ENCODE peak calls at places on chromosomes 1 and 21, in four cellular contexts. Q is HepG2, T is HCT116, P is K562. D is an unnamed sample.

GRCh38 chr1:20259646-20260045 is 31.0 kb upstream of the VWA5B1 start:
- DNase-seq in Q (no peak), T (no peak), P (no peak), D (no peak)

GRCh38 chr1:175521265-175522040 is 221.9 kb downstream of the TNR start:
- DNase-seq in P (no peak), Q (no peak), T (no peak), D (no peak)

GRCh38 chr1:221292652-221293051 is 413.4 kb downstream of the HLX start:
- DNase-seq in Q (no peak), P (no peak), T (no peak), D (no peak)

GRCh38 chr1:109822749-109823542 is 59.2 kb upstream of the EPS8L3 start:
- DNase-seq in T (no peak), Q (no peak), P (peak), D (no peak)

GRCh38 chr1:226476066-226476465 is 68.2 kb upstream of the PARP1 start:
- DNase-seq in Q (no peak), P (no peak), T (no peak), D (no peak)

GRCh38 chr1:158999301-159000069 is 10.2 kb upstream of the IFI16 start:
- DNase-seq in Q (no peak), T (no peak), P (no peak), D (no peak)

GRCh38 chr1:1628656-1629429 is 3.1 kb upstream of the MMP23B start:
- DNase-seq in P (no peak), Q (no peak), T (peak), D (no peak)

GRCh38 chr1:211336775-211337174 is 10.1 kb downstream of the TRAF5 start:
- DNase-seq in P (no peak), T (no peak), Q (no peak), D (no peak)

GRCh38 chr1:236471653-236472052 is 52.1 kb upstream of the LGALS8 start:
- DNase-seq in Q (no peak), P (no peak), T (peak), D (no peak)

GRCh38 chr1:145707183-145707867 is at the start of gene PDZK1:
- DNase-seq in T (no peak), Q (peak), P (no peak), D (no peak)

GRCh38 chr21:33682992-33683627 is 40.8 kb downstream of the ITSN1 start:
- DNase-seq in P (no peak), T (peak), Q (peak), D (peak)

GRCh38 chr1:236685917-236686814 is at the start of gene ACTN2:
- DNase-seq in T (no peak), P (peak), Q (no peak), D (no peak)

GRCh38 chr21:31557956-31558838 is 101.3 kb upstream of the SOD1 start:
- DNase-seq in Q (no peak), T (no peak), P (no peak), D (no peak)

GRCh38 chr1:108598340-108598739 is 38.4 kb downstream of the EEIG2 start:
- DNase-seq in Q (no peak), P (no peak), T (no peak), D (no peak)

GRCh38 chr1:46757256-46757955 is 38.5 kb upstream of the EFCAB14 start:
- DNase-seq in T (no peak), P (no peak), Q (no peak), D (no peak)

GRCh38 chr21:44437371-44437695 is 18.0 kb upstream of the LRRC3 start:
- DNase-seq in T (no peak), P (no peak), Q (no peak), D (no peak)

GRCh38 chr1:11792106-11792505 is 13.7 kb downstream of the MTHFR start:
- DNase-seq in Q (no peak), P (no peak), T (no peak), D (no peak)

GRCh38 chr1:40556121-40556520 is 24.7 kb downstream of the ZNF684 start:
- DNase-seq in P (no peak), Q (no peak), T (no peak), D (no peak)

GRCh38 chr1:98323906-98324358 is 337.6 kb upstream of the SNX7 start:
- DNase-seq in T (peak), Q (no peak), P (no peak), D (peak)

GRCh38 chr1:111006556-111006955 is 42.8 kb upstream of the LRIF1 start:
- DNase-seq in Q (no peak), P (no peak), T (no peak), D (no peak)

GRCh38 chr1:88538222-88538899 is 145.7 kb upstream of the PKN2 start:
- DNase-seq in Q (no peak), P (no peak), T (no peak), D (no peak)

GRCh38 chr1:175237389-175237788 is 44.8 kb upstream of the KIAA0040 start:
- DNase-seq in P (no peak), T (no peak), Q (no peak), D (no peak)

GRCh38 chr1:173413271-173413707 is 63.8 kb upstream of the PRDX6 start:
- DNase-seq in T (no peak), P (no peak), Q (no peak), D (no peak)

GRCh38 chr1:53468374-53468773 is 9.2 kb downstream of the DMRTB1 start:
- DNase-seq in T (no peak), Q (no peak), P (no peak), D (no peak)

GRCh38 chr1:20279507-20279906 is 11.2 kb upstream of the VWA5B1 start:
- DNase-seq in Q (no peak), T (no peak), P (no peak), D (no peak)

GRCh38 chr21:38875694-38876492 is 70.2 kb downstream of the ETS2 start:
- DNase-seq in T (no peak), Q (no peak), P (no peak), D (no peak)

GRCh38 chr1:167455786-167456446 is 62.4 kb downstream of the CD247 start:
- DNase-seq in P (no peak), Q (no peak), T (no peak), D (no peak)

GRCh38 chr1:39168301-39169080 is 36.0 kb upstream of the MACF1 start:
- DNase-seq in T (no peak), Q (no peak), P (no peak), D (no peak)

DNA sequence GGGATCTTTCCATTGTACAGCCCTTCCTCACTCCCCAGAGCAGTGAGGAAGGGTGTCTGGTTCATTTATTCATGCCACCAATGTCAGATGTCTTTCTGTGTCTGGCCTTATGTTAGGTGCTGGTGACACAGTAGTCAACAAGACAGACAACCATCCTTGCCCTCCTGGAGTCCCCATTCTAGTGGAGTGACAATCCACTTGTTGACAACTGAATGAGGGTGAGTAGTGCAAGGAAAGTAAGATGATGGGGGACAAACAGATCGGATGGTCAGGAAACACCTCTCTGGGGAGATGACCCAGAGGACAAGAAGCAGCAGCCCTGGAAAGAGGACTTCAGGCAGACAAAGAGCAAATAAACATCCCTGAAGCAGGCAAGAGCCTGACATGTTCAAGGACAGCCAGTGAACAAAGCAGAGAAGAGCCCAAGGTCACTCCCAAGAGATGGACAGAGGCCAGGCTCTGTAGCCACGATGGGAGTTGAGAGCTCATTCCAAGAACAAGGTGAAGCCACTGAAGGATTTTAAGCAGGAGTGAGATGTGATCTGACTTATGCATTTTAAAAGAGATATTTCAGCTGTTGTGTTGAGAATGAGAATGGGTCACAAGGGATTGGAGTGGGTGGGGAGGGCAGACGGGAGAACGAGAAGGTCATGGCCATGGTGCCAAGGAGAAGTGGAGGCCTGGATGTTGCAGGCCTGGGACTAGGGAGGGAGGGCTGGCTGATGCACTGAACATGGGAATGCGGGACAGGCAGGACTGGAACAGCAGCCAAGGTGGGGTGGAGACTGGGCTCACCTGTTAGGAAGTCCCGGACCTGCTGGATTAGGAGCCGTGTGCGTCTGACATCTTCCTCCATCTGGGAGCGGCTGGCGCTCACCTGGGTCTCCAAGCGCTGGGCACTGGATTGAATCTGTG is 30.2 kb downstream of the LAMB3 start:
- DNase-seq in P (no peak), Q (peak), T (no peak), D (no peak)
- H3K27ac ChIP-seq in P (no peak), Q (no peak), T (no peak), D (no peak)

DNA sequence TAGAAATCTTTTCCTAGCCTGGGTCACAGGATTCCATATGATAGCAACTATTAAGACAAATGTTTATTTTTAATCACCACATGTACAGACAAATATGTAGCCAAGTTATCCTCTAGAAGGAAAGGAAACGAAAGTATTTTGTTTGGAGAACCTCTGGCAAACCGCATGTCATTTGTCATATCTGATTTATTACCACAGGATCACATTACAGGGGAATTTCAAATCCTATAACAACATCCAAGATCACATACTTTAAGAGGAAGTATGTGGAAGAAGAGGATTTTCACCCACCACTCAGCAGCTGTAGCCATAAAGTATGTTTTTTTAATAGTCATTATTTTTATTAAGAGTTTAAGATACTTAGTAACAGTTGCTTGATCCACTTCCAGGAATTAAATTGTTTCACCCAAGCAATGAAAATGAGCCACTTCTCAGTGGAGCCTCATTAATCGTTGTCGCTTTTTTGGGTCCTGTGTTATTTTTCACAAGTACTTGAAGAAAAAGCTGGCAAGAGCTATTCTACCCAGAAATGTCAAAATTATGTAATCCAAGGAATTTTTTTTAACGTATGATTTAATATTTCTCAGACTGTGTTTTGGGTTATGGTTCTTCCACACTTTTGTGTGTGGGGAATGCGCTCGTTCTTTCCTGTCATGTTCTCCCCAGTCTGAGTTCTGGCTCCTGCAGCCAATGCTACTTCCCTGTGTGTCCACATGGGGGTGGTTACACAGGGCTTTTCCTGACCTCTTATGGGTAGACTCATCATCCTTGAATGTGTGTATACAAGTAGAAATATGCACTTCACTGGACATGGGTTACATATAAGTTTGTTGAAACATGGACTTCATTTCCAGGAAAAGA is 6.9 kb downstream of the SERTAD4 start:
- DNase-seq in P (peak), Q (peak), T (peak), D (no peak)
- TF ChIP-seq POLR2AphosphoS5 in P (no peak), Q (no peak), T (no peak), D (no peak)

DNA sequence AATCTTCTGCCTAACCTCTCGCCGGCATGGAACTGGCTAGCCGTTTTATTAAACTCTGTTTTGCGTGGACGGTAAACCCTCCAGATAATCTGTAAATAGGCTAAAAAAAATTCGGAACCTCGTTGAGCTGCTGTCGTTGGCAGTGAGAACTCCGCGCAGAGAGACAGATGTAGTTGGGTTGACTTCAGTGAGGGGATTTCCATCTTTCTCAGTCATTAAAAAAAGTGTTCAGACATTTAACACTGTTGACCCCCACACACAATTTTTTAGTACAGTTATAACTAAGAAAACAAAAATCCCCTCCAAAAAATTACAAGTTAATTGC is 462 bp downstream of the PARK7 start:
- DNase-seq in Q (no peak), P (no peak), T (no peak), D (no peak)
- TF ChIP-seq TCF7L2 in Q (no peak), P (no peak), T (no peak), D (no peak)

DNA sequence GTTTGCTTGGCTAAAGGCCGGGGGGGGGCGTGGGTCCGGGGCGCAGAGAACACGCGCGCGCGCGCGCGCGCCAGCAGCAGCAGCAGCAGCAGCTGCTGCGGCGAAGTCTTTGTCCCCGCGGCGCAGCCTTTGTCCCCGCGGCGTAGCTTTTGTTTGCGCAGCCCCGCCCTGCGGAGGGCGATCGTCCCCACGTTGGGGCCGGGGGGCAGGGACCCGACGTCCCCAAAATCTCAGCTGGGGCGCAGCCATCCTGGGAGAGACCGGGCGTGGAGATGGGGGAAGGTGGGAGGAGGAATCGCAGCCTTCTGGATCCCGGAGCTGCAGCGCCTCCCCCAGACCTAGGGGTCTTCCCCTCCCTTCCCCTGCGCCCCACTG is 90.3 kb upstream of the VAMP3 start:
- DNase-seq in T (no peak), Q (no peak), P (no peak), D (no peak)
- H3K27ac ChIP-seq in T (no peak), Q (peak), P (no peak), D (no peak)

GRCh38 chr1:171488190-171488929 is 3.0 kb downstream of the PRRC2C start:
- DNase-seq in T (no peak), P (no peak), Q (no peak), D (no peak)

GRCh38 chr1:171487038-171487437 is 1.7 kb downstream of the PRRC2C start:
- DNase-seq in P (no peak), T (no peak), Q (no peak), D (no peak)

GRCh38 chr1:171486048-171486519 is 754 bp downstream of the PRRC2C start:
- DNase-seq in Q (peak), T (peak), P (peak), D (peak)

GRCh38 chr1:171484760-171485374 is 463 bp upstream of the PRRC2C start:
- DNase-seq in P (no peak), T (no peak), Q (no peak), D (no peak)

DNA sequence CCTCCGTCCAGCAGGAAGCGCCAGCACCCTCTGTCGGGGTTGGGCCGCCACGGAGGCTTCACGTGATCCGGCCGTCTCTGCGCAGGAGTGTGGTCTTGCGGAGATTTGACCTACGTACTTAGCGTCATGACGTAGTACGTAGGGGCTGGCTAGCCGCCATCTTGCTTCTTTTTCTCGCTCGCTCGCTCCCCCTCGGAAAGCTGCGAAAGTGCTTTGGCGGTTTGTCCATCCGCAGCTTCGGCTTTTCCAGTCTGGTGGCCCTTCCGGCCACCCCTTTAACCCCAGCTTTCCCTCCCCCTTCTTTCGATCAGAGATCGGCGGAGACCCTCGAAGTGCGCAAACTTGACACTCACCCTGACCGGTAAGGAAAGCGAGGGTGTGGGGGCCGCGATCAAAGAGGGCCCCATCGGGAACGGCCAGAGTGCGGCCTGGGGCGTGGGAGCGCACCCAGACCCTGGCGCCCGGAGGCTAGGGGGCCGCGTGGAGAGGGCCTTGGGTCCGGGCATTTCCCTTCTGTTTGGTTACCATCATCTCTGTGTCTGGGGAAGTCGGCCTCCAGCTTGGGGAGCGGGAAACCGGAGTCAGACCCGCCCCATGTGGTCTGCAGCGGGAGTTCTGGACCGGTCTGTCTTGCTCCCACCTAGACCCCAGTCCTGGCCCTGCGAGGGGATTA is at the start of gene PRRC2C:
- DNase-seq in Q (peak), T (peak), P (peak), D (peak)
- TF ChIP-seq POLR2AphosphoS5 in Q (peak), T (peak), P (peak), D (peak)

DNA sequence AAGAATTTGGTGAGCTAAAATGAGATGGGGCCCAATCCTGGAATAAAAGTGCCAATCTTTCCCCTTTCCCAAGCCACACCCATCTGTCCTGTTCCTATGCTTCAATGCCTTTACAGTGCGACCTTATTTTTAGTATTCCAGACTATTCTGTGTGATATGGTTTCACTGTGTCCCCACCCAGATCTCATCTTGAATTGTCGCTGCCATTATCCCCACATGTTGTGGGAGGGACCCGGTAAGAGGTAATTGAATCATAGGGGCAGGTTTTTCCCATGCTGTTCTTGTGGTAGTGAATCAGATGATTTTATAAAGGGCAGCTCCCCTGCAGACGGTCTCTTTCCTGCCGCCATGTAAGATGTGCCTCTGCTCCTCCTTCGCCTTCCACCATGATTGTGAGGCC is 129.3 kb upstream of the KIF26B start:
- DNase-seq in Q (no peak), T (no peak), P (no peak), D (no peak)
- TF ChIP-seq TCF7L2 in Q (no peak), T (no peak), P (no peak), D (no peak)

GRCh38 chr1:201295861-201296260 is 12.6 kb downstream of the PKP1 start:
- DNase-seq in T (no peak), P (no peak), Q (no peak), D (no peak)
- H3K27ac ChIP-seq in T (no peak), P (no peak), Q (no peak), D (no peak)

DNA sequence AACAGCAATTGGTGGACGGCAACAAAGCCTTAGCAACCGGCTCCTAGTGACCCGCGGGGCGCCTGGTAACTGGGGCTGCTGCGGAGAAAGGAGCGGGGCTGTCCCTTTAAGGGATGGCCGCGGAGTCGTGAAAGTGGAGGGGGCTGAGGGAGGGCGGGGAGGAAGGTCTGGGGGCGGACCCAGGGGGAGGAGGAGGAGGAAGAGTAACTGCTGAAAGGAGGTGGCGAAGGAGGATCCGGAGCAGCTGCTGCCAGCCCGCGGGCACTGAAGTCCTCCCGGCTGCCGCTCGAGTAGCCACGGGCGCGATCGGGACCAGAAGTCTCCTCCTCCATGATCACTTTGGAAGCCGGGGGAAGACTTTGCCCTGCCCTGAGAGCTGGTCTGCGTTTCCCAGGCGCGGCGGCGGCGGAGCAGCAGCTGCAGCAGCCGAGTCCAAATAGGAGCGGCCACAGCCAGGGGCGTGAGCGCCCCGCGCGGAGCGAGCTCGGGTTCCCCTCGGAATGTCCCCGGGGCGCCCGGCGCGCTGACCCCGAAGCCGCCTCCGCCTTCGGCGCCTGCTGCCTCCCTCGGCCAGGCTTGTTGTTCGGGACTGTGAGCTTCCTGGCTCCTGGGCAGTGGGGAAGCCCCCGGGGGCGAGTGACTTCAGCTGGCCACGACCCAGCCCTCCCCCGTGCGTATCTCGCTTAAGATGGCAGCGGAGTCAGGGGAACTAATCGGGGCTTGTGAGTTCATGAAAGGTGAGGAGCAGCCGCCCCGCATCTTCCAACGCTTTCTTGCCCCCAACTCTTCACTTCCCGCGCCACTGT is at the start of gene CDC14A:
- DNase-seq in P (peak), T (peak), Q (peak), D (peak)
- TF ChIP-seq POLR2AphosphoS5 in P (peak), T (peak), Q (peak), D (no peak)

GRCh38 chr1:165824269-165824643 is 3.2 kb upstream of the UCK2 start:
- DNase-seq in Q (no peak), T (no peak), P (no peak), D (no peak)
- TF ChIP-seq TCF7L2 in Q (no peak), T (no peak), P (no peak), D (no peak)